ENCODE peak calls at places on chromosomes 5 and 9, in five cellular contexts. K is GM23248; Q is right atrium auricular region; N is IMR-90; S is CD4-positive, alpha-beta memory T cell. R is an unnamed sample.
A peak's percentile ranks its signal among the peaks of the same experiment; 100 is the strongest.

GRCh38 chr9:89638897-89639296 is 34.1 kb downstream of the GADD45G start:
- DNase-seq in N (no peak), Q (no peak), K (no peak), S (no peak), R (no peak)

GRCh38 chr5:142248853-142249462 is 75.9 kb downstream of the SPRY4 start:
- DNase-seq in K (peak; percentile 70), N (peak; percentile 12), Q (peak; percentile 76), S (no peak), R (no peak)

GRCh38 chr5:14676320-14676719 is 11.8 kb downstream of the OTULIN start:
- DNase-seq in S (no peak), Q (no peak), N (peak; percentile 40), K (peak; percentile 52), R (no peak)

GRCh38 chr5:138869763-138870500 is 5.2 kb downstream of the LRRTM2 start:
- DNase-seq in Q (no peak), K (peak; percentile 50), S (no peak), N (peak; percentile 51), R (no peak)

GRCh38 chr5:137336565-137337120 is 162.5 kb downstream of the SPOCK1 start:
- DNase-seq in N (no peak), K (no peak), Q (no peak), S (no peak), R (no peak)

GRCh38 chr5:139027150-139027549 is 152.0 kb upstream of the LRRTM2 start:
- DNase-seq in N (no peak), Q (no peak), S (no peak), K (no peak), R (no peak)

GRCh38 chr9:16002816-16003215 is 450.0 kb downstream of the CCDC171 start:
- DNase-seq in Q (no peak), N (peak; percentile 79), K (peak; percentile 35), S (no peak), R (no peak)

GRCh38 chr5:82417776-82418607 is 139.8 kb upstream of the RPS23 start:
- DNase-seq in S (no peak), Q (no peak), N (no peak), K (peak; percentile 13), R (no peak)

GRCh38 chr9:125760537-125760936 is 13.4 kb downstream of the PBX3 start:
- DNase-seq in S (no peak), K (no peak), Q (no peak), N (no peak), R (no peak)

GRCh38 chr5:154514331-154514730 is 36.3 kb upstream of the HAND1 start:
- DNase-seq in K (no peak), S (no peak), N (no peak), Q (no peak), R (no peak)

GRCh38 chr5:57082441-57083067 is 91.3 kb upstream of the GPBP1 start:
- DNase-seq in S (no peak), K (peak; percentile 34), N (peak; percentile 10), Q (no peak), R (no peak)

GRCh38 chr9:5552301-5552700 is 42.0 kb downstream of the PDCD1LG2 start:
- DNase-seq in S (no peak), K (peak; percentile 34), Q (no peak), N (peak; percentile 79), R (no peak)

GRCh38 chr5:127011151-127011550 is 19.2 kb downstream of the MARCHF3 start:
- DNase-seq in S (no peak), N (peak; percentile 97), Q (no peak), K (peak; percentile 98), R (no peak)

GRCh38 chr5:2752059-2752874 is 790 bp upstream of the IRX2 start:
- DNase-seq in N (no peak), K (peak; percentile 81), S (no peak), Q (no peak), R (no peak)

GRCh38 chr9:133457748-133458147 is 2.0 kb upstream of the CACFD1 start:
- DNase-seq in S (no peak), N (no peak), Q (no peak), K (no peak), R (no peak)

GRCh38 chr5:131661931-131662330 is 26.9 kb upstream of the RAPGEF6 start:
- DNase-seq in S (no peak), N (no peak), Q (no peak), K (no peak), R (no peak)

GRCh38 chr5:33828611-33829286 is 63.0 kb downstream of the ADAMTS12 start:
- DNase-seq in S (no peak), Q (no peak), K (no peak), N (no peak), R (no peak)

GRCh38 chr5:151295138-151295537 is 8.4 kb downstream of the SLC36A3 start:
- DNase-seq in Q (no peak), S (no peak), N (no peak), K (no peak), R (no peak)

GRCh38 chr9:121700831-121701419 is 49.5 kb downstream of the DAB2IP start:
- DNase-seq in Q (no peak), S (no peak), N (no peak), K (no peak), R (no peak)

GRCh38 chr5:14376789-14377188 is 204.8 kb upstream of the OTULINL start:
- DNase-seq in S (no peak), N (no peak), K (no peak), Q (no peak), R (no peak)

GRCh38 chr5:139695183-139695573 is 47.0 kb downstream of the CXXC5 start:
- DNase-seq in S (no peak), N (no peak), K (no peak), Q (no peak), R (no peak)

GRCh38 chr5:149636861-149637246 is 55.6 kb downstream of the ARHGEF37 start:
- DNase-seq in N (peak; percentile 62), S (peak; percentile 65), K (peak; percentile 90), Q (no peak), R (peak; percentile 71)

GRCh38 chr9:110807956-110808598 is 139.5 kb downstream of the MUSK start:
- DNase-seq in K (no peak), S (no peak), N (peak; percentile 42), Q (no peak), R (no peak)

GRCh38 chr9:134557331-134557730 is 84.3 kb upstream of the COL5A1 start:
- DNase-seq in Q (no peak), K (no peak), N (no peak), S (no peak), R (no peak)

GRCh38 chr5:123496892-123497291 is 15.1 kb upstream of the CSNK1G3 start:
- DNase-seq in Q (no peak), N (peak; percentile 46), S (no peak), K (peak; percentile 76), R (no peak)

GRCh38 chr9:27749838-27750237 is 176.6 kb upstream of the C9orf72 start:
- DNase-seq in S (no peak), K (no peak), N (no peak), Q (no peak), R (no peak)

GRCh38 chr5:159507055-159507454 is 176.8 kb upstream of the IL12B start:
- DNase-seq in K (no peak), N (no peak), Q (no peak), S (no peak), R (no peak)

GRCh38 chr5:95087819-95088317 is 197.0 kb downstream of the MCTP1 start:
- DNase-seq in S (no peak), N (no peak), Q (no peak), K (no peak), R (no peak)

GRCh38 chr5:177399903-177400868 is at the start of gene PFN3:
- DNase-seq in N (peak; percentile 27), K (peak; percentile 59), S (no peak), Q (no peak), R (no peak)

GRCh38 chr5:98492258-98492657 is 281.2 kb upstream of the RGMB start:
- DNase-seq in K (peak; percentile 54), N (no peak), Q (no peak), S (no peak), R (no peak)

DNA sequence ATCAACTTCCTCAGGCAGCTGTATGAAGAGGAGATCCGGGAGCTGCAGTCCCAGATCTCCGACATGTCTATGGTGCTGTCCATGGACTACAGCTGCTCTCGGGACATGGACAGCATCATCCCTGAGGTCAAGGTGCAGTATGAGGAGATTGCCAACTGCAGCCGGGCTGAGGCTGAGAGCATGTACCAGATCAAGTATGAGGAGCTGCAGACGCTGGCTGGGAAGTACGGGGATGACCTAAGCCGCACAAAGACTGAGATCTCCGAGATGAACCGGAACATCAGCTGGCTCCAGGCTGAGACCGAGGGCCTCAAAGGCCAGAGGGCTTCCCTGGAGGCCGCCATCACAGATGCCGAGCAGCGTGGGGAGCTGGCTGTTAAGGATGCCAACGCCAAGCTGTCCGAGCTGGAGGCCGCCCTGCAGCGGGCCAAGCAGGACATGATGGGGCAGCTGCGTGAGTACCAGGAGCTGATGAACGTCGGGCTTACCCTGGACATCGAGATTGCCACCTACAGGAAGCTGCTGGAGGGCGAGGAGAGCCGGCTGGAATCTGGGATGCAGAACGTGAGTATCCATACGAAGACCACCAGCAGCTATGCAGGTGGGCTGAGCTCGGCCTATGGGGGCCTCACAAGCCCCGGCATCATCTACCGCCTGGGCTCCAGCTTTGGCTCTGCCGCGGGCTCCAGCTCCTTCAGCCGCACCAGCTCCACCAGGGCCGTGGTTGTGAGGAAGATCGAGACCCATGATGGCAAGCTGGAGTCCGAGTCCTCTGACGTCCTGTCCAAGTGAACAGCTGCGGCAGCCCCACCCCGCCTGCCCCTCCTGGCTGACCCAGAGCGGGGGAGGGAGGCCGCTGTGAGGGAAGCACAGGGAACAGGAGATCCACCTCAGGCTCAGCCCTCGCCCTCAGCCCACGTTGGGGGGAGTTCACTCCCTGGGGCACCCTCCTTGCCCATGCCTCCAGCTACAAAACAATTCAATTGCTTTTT is 84.0 kb downstream of the SEC61B start:
- DNase-seq in S (no peak), N (no peak), K (no peak), Q (no peak), R (no peak)
- H3K27ac ChIP-seq in S (no peak overlapping the region), N (no peak overlapping the region), K (no peak overlapping the region), Q (no peak overlapping the region), R (no peak overlapping the region)

GRCh38 chr9:93060746-93061259 is 2.3 kb downstream of the SUSD3 start:
- DNase-seq in S (no peak), N (peak; percentile 41), Q (no peak), K (peak; percentile 53), R (no peak)
- H3K27ac ChIP-seq in S (peak overlapping the region; percentile 72), N (no peak overlapping the region), Q (no peak overlapping the region), K (no peak overlapping the region), R (peak overlapping the region; percentile 71)

GRCh38 chr5:172840077-172840777 is 6.2 kb downstream of the ERGIC1 start:
- DNase-seq in S (no peak), K (peak; percentile 36), N (no peak), Q (no peak), R (no peak)
- H3K27ac ChIP-seq in S (no peak overlapping the region), K (peak overlapping the region; percentile 40), N (no peak overlapping the region), Q (peak overlapping the region; percentile 63), R (no peak overlapping the region)

DNA sequence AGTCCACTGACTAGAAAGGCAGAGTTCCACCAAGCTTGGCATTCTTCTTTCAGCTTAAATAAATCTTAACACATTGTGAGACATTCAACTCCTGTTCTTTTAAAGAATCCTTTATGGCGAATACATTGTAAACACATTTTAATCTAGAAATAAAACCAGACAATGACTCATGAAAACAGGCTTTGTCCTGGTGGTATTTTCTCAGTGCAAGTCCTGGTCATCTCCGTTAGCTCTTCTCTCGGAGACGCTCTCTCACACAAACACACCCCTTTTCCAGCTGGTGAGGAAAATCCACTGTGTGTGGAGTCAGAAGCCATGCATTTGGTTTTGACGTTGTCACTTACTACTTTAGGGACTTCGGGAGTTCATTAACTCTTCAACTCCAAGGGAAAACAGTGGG is 140.4 kb downstream of the AUH start:
- DNase-seq in Q (no peak), K (no peak), S (no peak), N (peak; percentile 92), R (no peak)
- H3K27ac ChIP-seq in Q (peak overlapping the region; percentile 49), K (no peak overlapping the region), S (no peak overlapping the region), N (no peak overlapping the region), R (no peak overlapping the region)

GRCh38 chr9:69454327-69454726 is 129.3 kb downstream of the ENTREP1 start:
- DNase-seq in S (no peak), Q (no peak), N (no peak), K (no peak), R (no peak)
- H3K27ac ChIP-seq in S (no peak overlapping the region), Q (no peak overlapping the region), N (no peak overlapping the region), K (no peak overlapping the region), R (no peak overlapping the region)

GRCh38 chr5:65818592-65818991 is 96.6 kb downstream of the NLN start:
- DNase-seq in S (no peak), K (no peak), Q (no peak), N (no peak), R (no peak)
- H3K27ac ChIP-seq in S (no peak overlapping the region), K (no peak overlapping the region), Q (no peak overlapping the region), N (no peak overlapping the region), R (no peak overlapping the region)

R was measured in CD8-positive, alpha-beta memory T cell.